ENCODE peak calls at places on chromosomes 12 and 14, in nine cellular contexts. P is endothelial cell of umbilical vein, X is PC-3, N is left ventricle myocardium inferior, D is neural progenitor cell, V is mammary epithelial cell, Y is transverse colon, I is colonic mucosa, J is upper lobe of right lung. L is an unnamed sample.

GRCh38 chr14:61034416-61035100 is 53.5 kb downstream of the SLC38A6 start:
- DNase-seq in N (no peak), P (peak; percentile 43), D (no peak), I (no peak), J (no peak), X (peak; percentile 45), V (peak; percentile 34), Y (peak; percentile 15), L (peak; percentile 26)

GRCh38 chr12:115979351-115979750 is 298.1 kb downstream of the MED13L start:
- DNase-seq in Y (no peak), J (no peak), N (no peak), D (no peak), X (no peak), P (no peak), I (no peak), V (no peak), L (no peak)

GRCh38 chr12:113222730-113223531 is 1.7 kb downstream of the TPCN1 start:
- DNase-seq in Y (peak; percentile 84), N (peak; percentile 62), I (peak; percentile 88), D (no peak), J (no peak), X (peak; percentile 89), P (peak; percentile 97), V (peak; percentile 15), L (peak; percentile 78)

GRCh38 chr14:35808076-35808657 is 928 bp downstream of the RALGAPA1 start:
- DNase-seq in D (peak; percentile 43), P (peak; percentile 65), J (no peak), N (no peak), Y (peak; percentile 63), X (peak; percentile 67), I (peak; percentile 84), V (peak; percentile 58), L (peak; percentile 69)

GRCh38 chr12:132250707-132251106 is 78.7 kb downstream of the GALNT9 start:
- DNase-seq in X (no peak), J (no peak), N (no peak), V (no peak), I (no peak), Y (no peak), P (no peak), D (no peak), L (no peak)

GRCh38 chr14:54395284-54395683 is 1.5 kb upstream of the CDKN3 start:
- DNase-seq in P (no peak), V (no peak), X (no peak), N (no peak), D (no peak), Y (no peak), I (no peak), J (no peak), L (no peak)

GRCh38 chr12:110248096-110248447 is 33.0 kb upstream of the ATP2A2 start:
- DNase-seq in J (no peak), N (no peak), X (no peak), Y (no peak), V (no peak), P (no peak), D (no peak), I (peak; percentile 40), L (no peak)

GRCh38 chr14:51562816-51563215 is 88.9 kb upstream of the FRMD6 start:
- DNase-seq in J (no peak), N (no peak), I (no peak), X (peak; percentile 40), D (no peak), V (peak; percentile 71), P (no peak), Y (no peak), L (peak; percentile 81)

GRCh38 chr14:99215277-99215676 is 56.7 kb downstream of the BCL11B start:
- DNase-seq in V (peak; percentile 43), I (no peak), N (no peak), Y (no peak), J (no peak), P (no peak), D (no peak), X (no peak), L (peak; percentile 6)

GRCh38 chr12:51082561-51083139 is 746 bp downstream of the CSRNP2 start:
- DNase-seq in Y (peak; percentile 22), D (no peak), I (peak; percentile 39), N (no peak), J (no peak), P (peak; percentile 60), V (peak; percentile 46), X (peak; percentile 32), L (peak; percentile 16)

GRCh38 chr12:56766535-56766934 is 3.4 kb downstream of the HSD17B6 start:
- DNase-seq in D (no peak), V (no peak), P (no peak), N (no peak), I (no peak), Y (no peak), X (no peak), J (no peak), L (no peak)

GRCh38 chr14:101965796-101966718 is 1.7 kb downstream of the DYNC1H1 start:
- DNase-seq in V (peak; percentile 30), N (no peak), I (no peak), X (peak; percentile 48), Y (no peak), D (no peak), J (no peak), P (peak; percentile 35), L (no peak)

GRCh38 chr12:90925562-90925961 is 29.4 kb downstream of the CCER1 start:
- DNase-seq in D (no peak), N (no peak), J (no peak), X (no peak), P (no peak), V (no peak), I (no peak), Y (no peak), L (no peak)

GRCh38 chr14:64005822-64006221 is 153.0 kb downstream of the SYNE2 start:
- DNase-seq in Y (no peak), V (no peak), P (no peak), I (no peak), D (no peak), J (no peak), N (no peak), X (no peak), L (no peak)

GRCh38 chr12:93137656-93138612 is 208.8 kb upstream of the EEA1 start:
- DNase-seq in V (peak; percentile 99), I (no peak), Y (no peak), N (no peak), D (no peak), X (peak; percentile 96), J (no peak), P (no peak), L (peak; percentile 99)

GRCh38 chr12:132955094-132955932 is 793 bp downstream of the ZNF605 start:
- DNase-seq in J (peak; percentile 72), N (peak; percentile 26), X (peak; percentile 69), Y (peak; percentile 19), I (peak; percentile 28), P (peak; percentile 60), V (peak; percentile 59), D (peak; percentile 64), L (peak; percentile 57)

GRCh38 chr12:14773685-14774073 is 29.6 kb downstream of the WBP11 start:
- DNase-seq in V (no peak), P (no peak), N (no peak), X (peak; percentile 37), J (no peak), I (no peak), D (peak; percentile 73), Y (no peak), L (no peak)

GRCh38 chr12:90090929-90091651 is 382.5 kb upstream of the ATP2B1 start:
- DNase-seq in J (no peak), P (peak; percentile 12), D (peak; percentile 76), V (peak; percentile 98), I (peak; percentile 77), Y (peak; percentile 78), N (no peak), X (peak; percentile 98), L (peak; percentile 100)

DNA sequence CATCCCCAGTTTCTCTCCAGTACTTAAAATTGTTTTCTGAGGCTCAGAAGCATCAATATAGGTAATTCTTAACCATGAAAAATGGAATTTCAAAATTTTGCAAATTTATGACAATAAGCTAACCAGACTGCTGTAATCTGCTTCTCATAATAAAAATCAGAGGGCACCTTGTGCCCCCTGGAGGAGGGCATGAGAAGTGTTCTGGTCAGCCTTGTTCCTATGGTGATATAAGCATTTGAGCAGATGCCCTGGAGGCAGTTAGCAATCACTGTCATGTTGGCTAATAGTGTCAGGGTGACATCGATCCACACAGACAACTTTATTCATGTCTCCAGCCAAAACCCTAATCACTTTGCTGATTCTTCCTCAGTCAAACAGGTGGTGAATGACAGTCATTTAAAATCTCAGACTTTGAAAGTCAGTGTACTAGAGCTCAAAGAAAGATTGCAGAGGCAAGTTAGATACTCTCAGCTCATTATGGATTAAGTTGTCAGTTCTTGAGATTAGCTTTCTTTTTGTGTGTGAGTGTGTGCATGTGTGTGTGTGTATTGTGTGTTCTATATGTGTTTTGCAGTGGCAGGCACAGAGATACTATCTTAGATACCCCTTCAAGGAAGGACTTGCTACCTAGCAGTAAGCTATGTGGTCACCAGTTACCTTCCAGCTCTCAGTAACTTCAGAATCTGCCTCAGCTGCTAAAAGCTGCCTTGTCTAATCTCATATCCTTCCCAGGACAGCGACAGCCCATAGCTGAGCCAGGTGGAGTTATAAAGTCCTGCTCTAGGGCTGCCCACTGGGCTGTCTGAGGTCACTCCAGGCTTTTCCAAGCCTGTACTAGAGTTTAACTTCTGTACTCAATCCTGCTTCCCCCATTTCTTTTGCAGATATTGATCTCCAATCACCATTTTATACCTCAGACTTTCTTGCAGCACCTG is 942.8 kb downstream of the GALC start:
- DNase-seq in X (peak; percentile 60), P (no peak), J (no peak), Y (no peak), N (no peak), D (peak; percentile 46), I (no peak), V (peak; percentile 75), L (peak; percentile 72)
- TF ChIP-seq CTCF in X (peak; percentile 54), P (no peak), J (peak; percentile 24), Y (no peak), N (peak; percentile 28), D (peak; percentile 71), I (no peak), V (peak; percentile 82), L (peak; percentile 60)

GRCh38 chr14:93788307-93788556 is at the start of gene PRIMA1:
- DNase-seq in X (no peak), V (no peak), Y (no peak), I (no peak), D (no peak), P (no peak), N (no peak), J (no peak), L (no peak)
- H3K27me3 ChIP-seq in X (peaks cover 71% of the 10 kb centered on the region), V (peaks cover 3% of the 10 kb centered on the region), Y (peaks cover 33% of the 10 kb centered on the region), I (peaks cover 16% of the 10 kb centered on the region), D (peaks cover 23% of the 10 kb centered on the region), P (peaks cover 6% of the 10 kb centered on the region), N (peaks cover 57% of the 10 kb centered on the region), J (peaks cover 46% of the 10 kb centered on the region), L (peaks cover 9% of the 10 kb centered on the region)

DNA sequence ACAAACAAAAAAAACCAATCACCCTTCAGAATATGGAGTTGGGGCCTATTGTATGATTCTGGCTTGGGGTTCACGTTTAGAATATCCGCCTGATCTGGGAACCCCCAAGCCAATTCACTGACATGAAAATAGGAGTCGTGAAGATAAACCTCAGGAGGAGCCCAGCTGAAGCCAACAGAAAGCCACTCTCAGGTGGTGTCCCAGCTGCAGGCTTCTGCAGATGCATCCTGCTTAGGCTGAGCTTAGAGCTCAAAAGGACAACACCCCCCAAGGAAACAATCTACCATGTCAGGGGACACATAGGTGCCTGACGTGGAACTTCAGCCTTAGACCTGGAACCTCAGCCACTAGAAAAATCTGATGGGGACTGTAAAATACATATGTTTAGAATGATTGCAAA is 51.9 kb downstream of the SYNE3 start:
- DNase-seq in D (no peak), J (no peak), X (no peak), P (no peak), V (no peak), Y (no peak), N (no peak), I (no peak), L (no peak)
- H3K36me3 ChIP-seq in D (no peaks in the 10 kb centered on the region), J (peaks cover 24% of the 10 kb centered on the region), X (no peaks in the 10 kb centered on the region), P (peaks cover 5% of the 10 kb centered on the region), V (no peaks in the 10 kb centered on the region), Y (no peaks in the 10 kb centered on the region), N (peaks cover 18% of the 10 kb centered on the region), I (no peaks in the 10 kb centered on the region), L (no peaks in the 10 kb centered on the region)

GRCh38 chr14:31084385-31084784 is 58.2 kb upstream of the STRN3 start:
- DNase-seq in P (no peak), N (no peak), D (peak; percentile 29), X (no peak), J (no peak), Y (no peak), I (no peak), V (no peak), L (no peak)
- TF ChIP-seq CTCF in P (no peak), N (no peak), D (peak; percentile 28), X (peak; percentile 22), J (no peak), Y (no peak), I (no peak), V (no peak), L (no peak)

L was measured in bronchial epithelial cell.